ENCODE peak calls at places on chromosomes 16 and 17, in five cellular contexts. A, M, E, W and V are unnamed samples.
A peak's percentile ranks its signal among the peaks of the same experiment; 100 is the strongest.

GRCh38 chr17:49825645-49826044 is 22.2 kb downstream of the TAC4 start:
- DNase-seq in W (no peak), M (no peak), E (no peak), A (no peak), V (no peak)

GRCh38 chr16:83609178-83609577 is 198.6 kb upstream of the HSBP1 start:
- DNase-seq in W (no peak), A (no peak), E (no peak), M (no peak), V (no peak)

GRCh38 chr17:80785477-80786178 is 206.0 kb upstream of the CHMP6 start:
- DNase-seq in W (no peak), M (no peak), E (peak; percentile 17), A (peak; percentile 74), V (peak; percentile 84)

GRCh38 chr17:63941162-63941561 is 9.0 kb upstream of the CD79B start:
- DNase-seq in M (no peak), A (no peak), E (no peak), W (no peak), V (no peak)

GRCh38 chr16:4081577-4082021 is 34.6 kb downstream of the ADCY9 start:
- DNase-seq in W (peak; percentile 71), E (no peak), M (no peak), A (no peak), V (no peak)

GRCh38 chr17:31467502-31468256 is 76.2 kb downstream of the RAB11FIP4 start:
- DNase-seq in M (no peak), W (no peak), E (peak; percentile 25), A (no peak), V (no peak)

GRCh38 chr17:78407387-78407990 is 29.0 kb downstream of the PGS1 start:
- DNase-seq in E (peak; percentile 42), A (no peak), W (no peak), M (no peak), V (no peak)

GRCh38 chr17:2436516-2436915 is 35.7 kb upstream of the MNT start:
- DNase-seq in A (no peak), W (no peak), E (no peak), M (no peak), V (no peak)

GRCh38 chr16:11224894-11225676 is 30.9 kb downstream of the SOCS1 start:
- DNase-seq in E (no peak), W (peak; percentile 74), M (peak; percentile 28), A (peak; percentile 63), V (peak; percentile 68)

GRCh38 chr16:20889625-20890275 is 10.4 kb downstream of the DCUN1D3 start:
- DNase-seq in M (no peak), E (no peak), W (no peak), A (no peak), V (no peak)